ENCODE peak calls at places on chromosomes 16 and 17, in six cellular contexts. M is H1, O is GM12878, E is K562, X is GM12891, Q is HepG2. D is an unnamed sample.

GRCh38 chr17:43907425-43907981 is at the start of gene MPP2:
- DNase-seq in X (peak), M (no peak), E (peak), O (no peak), Q (peak), D (peak)

GRCh38 chr16:15434425-15435215 is at the start of gene BMERB1:
- DNase-seq in M (no peak), O (no peak), X (peak), Q (no peak), E (no peak), D (no peak)

GRCh38 chr16:58020628-58021521 is 4.7 kb upstream of the MMP15 start:
- DNase-seq in X (no peak), Q (peak), M (no peak), E (peak), O (no peak), D (no peak)

GRCh38 chr16:89257757-89258465 is 40.4 kb downstream of the ZNF778 start:
- DNase-seq in Q (no peak), E (no peak), M (no peak), O (no peak), X (no peak), D (no peak)

GRCh38 chr16:11319529-11320146 is 25.6 kb upstream of the RMI2 start:
- DNase-seq in O (no peak), M (no peak), Q (peak), E (no peak), X (no peak), D (no peak)

GRCh38 chr17:45722161-45722560 is 62.0 kb upstream of the CRHR1 start:
- DNase-seq in M (no peak), E (peak), O (no peak), Q (peak), X (no peak), D (no peak)

GRCh38 chr17:51439395-51440229 is 179.3 kb downstream of the UTP18 start:
- DNase-seq in Q (no peak), M (no peak), O (no peak), E (no peak), X (no peak), D (no peak)

GRCh38 chr17:51056813-51057510 is 63.7 kb downstream of the SPAG9 start:
- DNase-seq in X (no peak), M (no peak), O (no peak), E (peak), Q (peak), D (no peak)

GRCh38 chr16:55861288-55861687 is 13.9 kb downstream of the CES5A start:
- DNase-seq in Q (no peak), M (no peak), X (no peak), O (no peak), E (no peak), D (no peak)

GRCh38 chr16:16083421-16084156 is 134.2 kb downstream of the ABCC1 start:
- DNase-seq in M (no peak), E (peak), X (no peak), Q (peak), O (no peak), D (no peak)

GRCh38 chr16:85498607-85499006 is 114.5 kb upstream of the GSE1 start:
- DNase-seq in X (peak), Q (no peak), E (no peak), M (no peak), O (peak), D (no peak)
- TF ChIP-seq POLR2AphosphoS5 in X (no peak), Q (no peak), E (no peak), M (no peak), O (no peak), D (no peak)

DNA sequence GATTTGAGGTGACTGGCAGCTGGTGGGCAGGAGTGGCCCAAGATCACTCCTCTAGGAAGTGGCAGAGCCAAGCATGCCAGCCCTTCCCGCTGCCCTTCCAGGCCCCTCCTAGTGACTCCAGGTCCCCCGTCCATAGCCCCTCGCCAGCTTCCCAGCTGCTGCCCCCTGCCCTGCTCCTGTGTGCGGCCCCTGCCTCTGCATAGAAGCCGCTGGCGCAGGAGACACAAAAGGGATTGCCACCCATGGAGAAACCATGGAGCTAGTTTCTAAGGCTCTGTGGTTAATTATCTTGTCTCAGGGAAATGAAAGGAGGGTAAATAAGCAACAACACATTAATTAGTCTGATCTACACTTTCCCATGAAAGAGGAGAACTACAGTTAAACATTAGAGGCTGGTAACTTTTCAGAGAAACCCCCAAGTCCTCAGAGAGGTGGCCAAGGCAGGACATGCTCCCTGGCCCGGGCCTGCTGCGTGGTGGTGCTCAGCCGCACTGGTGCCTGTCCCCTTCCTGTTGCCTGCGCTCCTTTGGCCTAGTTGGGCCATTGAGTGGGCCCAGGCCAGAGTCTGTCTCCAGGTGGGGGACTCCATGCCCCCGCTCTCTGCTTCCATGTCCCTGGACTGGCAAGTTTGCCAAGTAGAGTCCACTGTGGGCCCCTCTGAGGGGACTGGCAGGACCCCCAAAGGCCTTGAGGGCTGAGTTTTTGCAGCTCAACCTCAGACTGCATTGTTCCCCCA is 65.2 kb downstream of the PRMT7 start:
- DNase-seq in E (no peak), O (no peak), Q (no peak), X (no peak), M (no peak), D (no peak)
- TF ChIP-seq TAF1 in E (no peak), O (no peak), Q (no peak), X (no peak), M (no peak), D (no peak)

DNA sequence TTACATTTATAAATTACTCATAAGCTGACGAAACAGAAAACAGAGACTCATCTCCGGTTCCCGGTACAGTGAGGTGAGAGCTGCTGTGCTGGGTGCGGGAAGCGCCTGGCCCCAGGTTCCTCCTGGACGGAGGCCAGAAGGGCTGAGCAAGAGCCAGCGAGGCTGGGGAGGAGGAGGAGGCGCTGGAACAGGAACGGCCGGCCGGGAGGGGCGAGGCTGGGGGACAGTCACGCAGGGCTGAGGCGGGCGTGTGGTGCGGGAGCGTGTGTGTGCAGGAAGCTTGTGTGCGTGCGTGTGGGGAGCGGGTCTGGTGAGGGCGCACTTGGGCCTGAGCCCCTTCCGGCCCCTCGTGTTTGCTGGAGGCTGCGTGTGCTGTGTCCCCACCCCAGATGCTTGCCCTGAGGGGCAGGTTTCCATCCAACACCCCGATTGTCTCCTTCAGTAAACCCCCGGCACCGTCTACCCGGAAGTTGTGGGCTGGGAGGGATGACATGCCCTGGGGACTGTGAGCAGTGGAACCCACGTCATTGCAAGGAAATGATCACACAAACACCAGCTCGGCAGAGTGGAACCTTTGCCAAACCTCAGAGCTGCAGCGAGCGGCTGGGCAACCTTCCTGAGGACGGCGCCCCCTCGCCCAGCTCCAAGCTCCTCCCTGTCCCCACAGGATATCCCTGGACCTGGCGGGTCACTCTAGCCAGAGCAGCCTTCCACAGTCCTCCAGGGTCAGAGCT is 19.4 kb downstream of the CD7 start:
- DNase-seq in M (no peak), E (peak), Q (no peak), X (peak), O (peak), D (peak)
- TF ChIP-seq POLR2A in M (no peak), E (peak), Q (no peak), X (peak), O (peak), D (peak)

GRCh38 chr17:64306850-64307463 is 43.9 kb upstream of the TEX2 start:
- DNase-seq in X (peak), M (peak), O (no peak), Q (peak), E (peak), D (no peak)
- TF ChIP-seq POLR2AphosphoS5 in X (no peak), M (no peak), O (no peak), Q (no peak), E (no peak), D (no peak)

GRCh38 chr17:40750391-40750790 is 4.7 kb downstream of the KRT25 start:
- DNase-seq in M (no peak), X (no peak), O (no peak), E (no peak), Q (no peak), D (no peak)

GRCh38 chr17:40760105-40761016 is 5.2 kb upstream of the KRT25 start:
- DNase-seq in E (no peak), X (no peak), M (no peak), O (no peak), Q (no peak), D (no peak)

GRCh38 chr17:40751065-40751464 is 4.1 kb downstream of the KRT25 start:
- DNase-seq in O (no peak), M (no peak), Q (no peak), X (no peak), E (no peak), D (no peak)

GRCh38 chr17:40753804-40754203 is 1.3 kb downstream of the KRT25 start:
- DNase-seq in M (no peak), O (no peak), X (no peak), Q (no peak), E (no peak), D (no peak)

GRCh38 chr17:40755231-40755630 is at the start of gene KRT25:
- DNase-seq in M (no peak), E (no peak), X (no peak), O (no peak), Q (no peak), D (no peak)
- TF ChIP-seq TAF1 in M (no peak), E (no peak), X (no peak), O (no peak), Q (no peak), D (no peak)

DNA sequence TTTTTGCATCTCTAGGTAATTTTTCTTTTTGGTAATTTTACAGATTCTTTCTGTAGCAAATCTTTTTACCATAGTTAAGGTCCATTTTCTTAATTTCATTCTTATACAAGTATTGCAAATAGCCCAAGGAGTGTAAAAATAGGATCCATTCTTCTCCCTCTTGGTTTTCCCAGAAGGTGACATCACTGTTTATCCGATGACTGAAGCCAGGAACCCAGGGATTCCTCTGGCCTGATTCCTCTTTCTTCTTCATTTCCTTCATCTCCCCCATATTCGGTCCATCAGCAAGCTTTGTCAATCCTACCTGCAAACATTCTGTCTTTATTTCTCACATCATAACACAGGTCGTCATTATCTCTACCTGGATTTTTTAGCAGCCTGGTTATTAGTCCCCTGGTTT is 5.3 kb downstream of the RBBP6 start:
- DNase-seq in M (no peak), E (no peak), O (no peak), Q (no peak), X (no peak), D (no peak)
- TF ChIP-seq POLR2A in M (no peak), E (no peak), O (no peak), Q (no peak), X (no peak), D (no peak)

DNA sequence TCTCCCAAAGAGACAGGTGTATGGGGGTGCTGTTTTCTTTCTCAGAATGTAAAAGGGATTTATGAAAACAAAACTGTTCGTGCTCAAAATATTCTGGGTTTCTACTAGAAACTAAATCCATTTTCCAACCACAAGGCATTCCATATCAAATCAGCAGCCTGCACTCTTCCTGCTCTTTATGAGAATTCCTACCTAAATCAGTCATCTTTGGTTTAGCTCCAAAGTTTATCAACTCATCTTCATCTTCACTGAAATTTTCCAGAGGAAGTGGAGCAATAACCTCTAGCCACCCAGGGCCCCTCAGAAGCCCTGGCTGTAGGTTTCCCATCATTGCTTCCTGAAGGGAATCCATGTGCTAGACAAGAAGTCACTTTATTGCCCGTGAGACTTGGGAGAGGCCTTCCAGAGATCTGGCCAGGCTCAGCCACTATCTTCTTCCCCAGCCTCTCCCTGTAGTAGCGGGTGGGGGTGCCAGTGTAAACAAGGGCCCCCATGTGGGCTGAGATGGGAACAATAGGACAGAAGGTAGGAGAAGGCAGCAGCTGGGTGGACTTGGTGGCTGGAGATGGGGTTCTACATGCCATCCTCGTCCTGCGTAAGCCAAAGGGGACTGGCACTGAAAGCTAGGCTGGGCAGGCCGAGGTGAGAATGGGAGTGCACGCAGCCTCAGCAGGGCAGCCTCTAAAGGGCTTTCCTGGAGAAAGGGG is 22.0 kb upstream of the ALDH3A1 start:
- DNase-seq in X (no peak), M (no peak), O (no peak), E (no peak), Q (no peak), D (no peak)
- TF ChIP-seq POLR2AphosphoS5 in X (no peak), M (no peak), O (no peak), E (no peak), Q (no peak), D (no peak)

DNA sequence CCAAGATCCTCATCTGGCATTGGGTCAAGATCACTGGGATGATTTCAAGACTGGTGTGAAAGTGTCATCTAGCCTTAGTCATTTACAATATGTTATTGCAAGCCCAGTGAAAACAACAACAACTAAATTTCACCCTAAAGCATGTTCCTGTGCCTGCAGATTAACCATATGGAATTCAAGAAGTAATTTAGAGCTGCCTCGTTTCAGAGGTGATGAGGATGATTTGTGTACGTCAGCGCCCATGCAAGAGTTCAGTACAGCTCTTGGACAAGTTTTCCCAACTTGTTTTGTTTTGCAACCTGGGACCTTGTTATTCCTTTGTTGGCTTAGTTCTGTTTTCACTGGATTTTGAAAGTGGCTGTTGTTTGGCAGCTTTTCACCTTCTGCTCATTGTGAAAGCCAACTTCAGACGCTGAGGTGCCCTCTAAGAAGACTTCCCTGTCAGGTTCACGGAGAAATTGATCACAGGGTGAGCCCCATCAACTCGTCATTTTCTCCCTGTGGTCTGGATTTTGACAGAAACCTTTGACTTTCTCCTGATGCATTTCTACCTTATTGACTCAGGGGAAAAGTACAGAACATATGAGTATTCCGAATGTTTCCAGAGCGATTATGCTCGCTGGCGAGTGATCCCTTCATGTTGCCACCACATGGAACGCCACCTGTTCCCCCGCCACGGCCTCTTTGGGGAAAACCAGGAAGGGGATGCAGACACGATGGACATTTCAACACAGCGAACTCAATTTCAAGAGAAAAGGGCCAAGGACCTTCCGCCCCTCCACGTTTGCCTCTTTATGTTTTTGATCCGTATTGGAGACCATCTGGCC is 85.6 kb downstream of the FOXL1 start:
- DNase-seq in E (no peak), X (no peak), Q (no peak), M (no peak), O (no peak), D (no peak)
- TF ChIP-seq TAF1 in E (no peak), X (no peak), Q (no peak), M (no peak), O (no peak), D (no peak)

D was measured in GM12892.